ENCODE peak calls at places on chromosomes 12 and 14, in four cellular contexts. L is tibial nerve, H is cardiac muscle cell, E is A549. N is an unnamed sample. For H3K9me3, the result is how much of the 10 kb centered on the place peaks cover.

GRCh38 chr12:52579468-52580450 is 6.1 kb upstream of the KRT74 start:
- DNase-seq in L (no peak), H (no peak), E (no peak), N (no peak)

GRCh38 chr12:12181516-12181915 is 85.3 kb downstream of the LRP6 start:
- DNase-seq in H (peak), L (no peak), E (no peak), N (no peak)

GRCh38 chr12:113214938-113215400 is 6.3 kb upstream of the TPCN1 start:
- DNase-seq in E (peak), L (peak), H (peak), N (no peak)

GRCh38 chr14:78847801-78848200 is 677.6 kb downstream of the NRXN3 start:
- DNase-seq in L (no peak), H (no peak), E (no peak), N (no peak)

GRCh38 chr14:61812347-61813100 is 50.3 kb downstream of the SNAPC1 start:
- DNase-seq in L (no peak), H (peak), E (no peak), N (no peak)

GRCh38 chr12:109432431-109432830 is 44.7 kb downstream of the KCTD10 start:
- DNase-seq in E (no peak), L (no peak), H (no peak), N (no peak)

GRCh38 chr14:102749393-102749792 is 27.9 kb upstream of the TRAF3 start:
- DNase-seq in H (no peak), E (no peak), L (no peak), N (no peak)

GRCh38 chr12:4506870-4507269 is 31.8 kb upstream of the RAD51AP1 start:
- DNase-seq in H (peak), E (no peak), L (no peak), N (no peak)

GRCh38 chr14:48983355-48983888 is 602.8 kb downstream of the RPS29 start:
- DNase-seq in L (no peak), H (no peak), E (no peak), N (no peak)

GRCh38 chr12:44960856-44961255 is 84.7 kb upstream of the NELL2 start:
- DNase-seq in L (no peak), E (peak), H (no peak), N (no peak)

GRCh38 chr12:105561981-105562726 is 231.7 kb downstream of the C12orf75 start:
- DNase-seq in E (peak), H (peak), L (no peak), N (no peak)

DNA sequence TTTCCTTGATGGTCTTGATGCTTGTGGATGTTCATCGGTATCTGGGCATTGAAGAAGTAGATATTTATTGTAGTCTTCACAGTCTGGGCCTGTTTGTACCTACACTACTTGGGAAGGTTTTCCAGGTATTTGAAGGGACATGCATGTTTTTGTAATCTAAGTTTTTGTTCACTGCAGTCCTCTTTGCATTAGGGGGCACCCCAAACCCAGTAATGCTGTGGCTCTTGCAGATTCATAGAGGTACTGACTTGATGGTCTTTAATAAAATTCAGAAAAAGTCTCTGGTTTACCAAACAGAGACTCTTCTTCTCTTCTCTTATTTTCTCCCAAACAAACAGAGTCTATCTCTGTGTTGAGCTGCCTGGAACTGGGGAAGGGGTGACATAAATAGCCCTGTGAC is 150.9 kb upstream of the SLC16A7 start:
- DNase-seq in H (peak), L (no peak), E (no peak), N (no peak)
- H3K9me3 ChIP-seq in H (under half), L (under half), E (under half), N (under half)

GRCh38 chr12:88681271-88681670 is 101.0 kb upstream of the KITLG start:
- DNase-seq in E (no peak), H (no peak), L (no peak), N (no peak)
- H3K9me3 ChIP-seq in E (under half), H (under half), L (under half), N (under half)

GRCh38 chr14:97442363-97442762 is 645.2 kb downstream of the VRK1 start:
- DNase-seq in E (no peak), L (no peak), H (no peak), N (no peak)

GRCh38 chr14:97443412-97443811 is 646.2 kb downstream of the VRK1 start:
- DNase-seq in H (no peak), E (no peak), L (no peak), N (no peak)

GRCh38 chr14:97444248-97444647 is 647.1 kb downstream of the VRK1 start:
- DNase-seq in L (no peak), E (no peak), H (no peak), N (no peak)

GRCh38 chr14:97446087-97446486 is 648.9 kb downstream of the VRK1 start:
- DNase-seq in E (no peak), L (no peak), H (no peak), N (no peak)

DNA sequence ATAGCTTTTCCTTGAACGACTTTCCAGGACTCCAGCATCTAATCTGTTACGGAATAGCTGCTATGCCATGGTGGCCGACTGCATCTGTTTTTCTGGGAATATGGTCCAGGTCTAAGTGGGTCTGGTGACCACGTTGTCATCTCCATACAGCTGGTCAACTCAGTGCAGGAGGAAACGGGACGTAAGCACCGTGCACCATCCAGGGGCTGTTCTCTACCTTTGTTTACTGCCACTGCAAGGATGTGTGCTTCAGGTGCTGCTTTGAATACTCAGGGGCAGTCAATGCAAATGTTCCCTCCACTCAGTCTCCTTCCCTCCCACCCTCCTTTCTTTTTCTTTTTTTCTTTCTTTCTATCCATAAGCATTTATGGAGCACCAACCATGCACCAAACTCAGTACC is 648.2 kb downstream of the VRK1 start:
- DNase-seq in H (no peak), L (no peak), E (no peak), N (no peak)
- H3K9me3 ChIP-seq in H (under half), L (under half), E (under half), N (under half)

DNA sequence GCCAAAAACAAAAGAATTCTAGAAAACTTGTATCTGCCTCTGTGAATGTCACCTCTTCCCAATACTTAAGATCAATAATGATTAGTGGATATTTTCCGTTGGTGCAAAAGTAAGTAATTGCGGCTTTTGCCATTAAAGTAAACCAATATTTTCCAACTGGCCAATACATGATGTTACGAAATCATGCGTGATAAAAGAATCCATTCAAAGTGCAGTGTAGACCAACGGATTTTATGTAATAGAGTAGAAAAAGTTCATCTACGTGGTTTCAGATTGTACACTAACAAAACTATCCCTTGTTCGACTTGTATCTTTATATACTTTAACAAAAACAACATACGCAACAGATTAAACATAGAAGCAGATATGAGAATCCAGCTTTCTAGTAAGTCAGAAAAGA is 626 bp upstream of the ZNF268 start:
- DNase-seq in E (no peak), H (no peak), L (no peak), N (no peak)
- H3K9me3 ChIP-seq in E (half or more), H (under half), L (under half), N (under half)

DNA sequence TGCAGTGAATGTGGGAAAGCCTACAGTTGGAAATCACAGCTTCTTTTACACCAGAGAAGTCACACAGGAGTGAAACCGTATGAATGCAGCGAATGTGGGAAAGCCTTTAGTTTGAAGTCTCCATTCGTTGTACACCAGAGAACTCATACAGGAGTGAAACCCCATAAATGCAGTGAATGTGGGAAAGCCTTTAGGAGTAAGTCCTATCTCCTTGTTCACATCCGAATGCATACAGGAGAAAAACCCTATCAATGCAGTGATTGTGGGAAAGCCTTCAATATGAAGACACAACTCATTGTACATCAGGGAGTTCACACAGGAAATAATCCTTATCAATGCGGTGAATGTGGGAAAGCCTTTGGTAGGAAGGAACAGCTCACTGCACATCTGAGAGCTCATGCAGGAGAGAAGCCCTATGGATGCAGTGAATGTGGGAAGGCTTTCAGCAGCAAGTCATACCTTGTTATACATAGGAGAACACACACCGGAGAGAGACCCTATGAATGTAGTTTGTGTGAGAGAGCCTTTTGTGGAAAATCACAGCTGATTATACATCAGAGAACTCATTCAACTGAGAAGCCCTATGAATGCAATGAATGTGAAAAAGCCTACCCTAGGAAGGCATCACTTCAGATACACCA is 24.6 kb downstream of the ZNF26 start:
- DNase-seq in L (no peak), H (no peak), E (peak), N (no peak)
- H3K9me3 ChIP-seq in L (under half), H (under half), E (half or more), N (half or more)

GRCh38 chr14:42872775-42873174 is 1266.1 kb downstream of the LRFN5 start:
- DNase-seq in E (no peak), L (no peak), H (no peak), N (no peak)

GRCh38 chr14:42869681-42870080 is 1263.0 kb downstream of the LRFN5 start:
- DNase-seq in E (no peak), L (no peak), H (peak), N (no peak)
- H3K9me3 ChIP-seq in E (under half), L (under half), H (under half), N (under half)

GRCh38 chr12:38160318-38161122 is 156.1 kb upstream of the ALG10B start:
- DNase-seq in H (no peak), L (no peak), E (no peak), N (no peak)
- H3K9me3 ChIP-seq in H (under half), L (under half), E (under half), N (under half)

GRCh38 chr14:92984896-92985295 is 61.9 kb downstream of the CHGA start:
- DNase-seq in E (no peak), H (no peak), L (no peak), N (no peak)

GRCh38 chr14:92980866-92981265 is 57.9 kb downstream of the CHGA start:
- DNase-seq in L (no peak), H (no peak), E (no peak), N (no peak)

GRCh38 chr14:92984082-92984788 is 61.3 kb downstream of the CHGA start:
- DNase-seq in L (no peak), E (no peak), H (no peak), N (no peak)

GRCh38 chr14:92982941-92983340 is 60.0 kb downstream of the CHGA start:
- DNase-seq in L (no peak), H (no peak), E (no peak), N (no peak)

GRCh38 chr14:92981726-92982125 is 58.8 kb downstream of the CHGA start:
- DNase-seq in E (no peak), L (no peak), H (no peak), N (no peak)
- H3K9me3 ChIP-seq in E (under half), L (under half), H (under half), N (under half)

GRCh38 chr12:53941187-53941586 is 2.6 kb downstream of the HOXC13 start:
- DNase-seq in L (no peak), H (no peak), E (no peak), N (no peak)
- H3K9me3 ChIP-seq in L (under half), H (under half), E (under half), N (under half)

N was measured in T-helper 17 cell.